ENCODE peak calls at places on chromosomes 16 and 17, in seven cellular contexts. One of them, this sample, is unnamed.

GRCh38 chr17:17897442-17897841 is 60.7 kb upstream of the SREBF1 start:
- DNase-seq in stimulated activated CD4-positive, alpha-beta T cell treated with anti-CD3 and anti-CD28 coated beads, Interleukin-1b, Interleukin-23, amount 100 ng/mL, for 24 hours: no peak
- DNase-seq in HTR-8/SVneo: no peak
- DNase-seq in AG04450: no peak
- DNase-seq in AG10803: no peak
- DNase-seq in hypothalamus: no peak
- DNase-seq in GM23248: no peak
- DNase-seq in this sample: no peak

GRCh38 chr16:54216268-54217187 is 70.1 kb downstream of the IRX3 start:
- DNase-seq in stimulated activated CD4-positive, alpha-beta T cell treated with anti-CD3 and anti-CD28 coated beads, Interleukin-1b, Interleukin-23, amount 100 ng/mL, for 24 hours: no peak
- DNase-seq in HTR-8/SVneo: no peak
- DNase-seq in AG04450: no peak
- DNase-seq in AG10803: peak
- DNase-seq in hypothalamus: no peak
- DNase-seq in GM23248: peak
- DNase-seq in this sample: no peak

GRCh38 chr16:21302454-21302853 is 24.4 kb upstream of the CRYM start:
- DNase-seq in stimulated activated CD4-positive, alpha-beta T cell treated with anti-CD3 and anti-CD28 coated beads, Interleukin-1b, Interleukin-23, amount 100 ng/mL, for 24 hours: no peak
- DNase-seq in HTR-8/SVneo: no peak
- DNase-seq in AG04450: no peak
- DNase-seq in AG10803: peak
- DNase-seq in hypothalamus: no peak
- DNase-seq in GM23248: peak
- DNase-seq in this sample: no peak

GRCh38 chr17:21209511-21210175 is 4.3 kb downstream of the TMEM11 start:
- DNase-seq in stimulated activated CD4-positive, alpha-beta T cell treated with anti-CD3 and anti-CD28 coated beads, Interleukin-1b, Interleukin-23, amount 100 ng/mL, for 24 hours: no peak
- DNase-seq in HTR-8/SVneo: no peak
- DNase-seq in AG04450: no peak
- DNase-seq in AG10803: peak
- DNase-seq in hypothalamus: no peak
- DNase-seq in GM23248: peak
- DNase-seq in this sample: no peak

GRCh38 chr16:35208001-35208935 is 1748.9 kb downstream of the TP53TG3F start:
- DNase-seq in stimulated activated CD4-positive, alpha-beta T cell treated with anti-CD3 and anti-CD28 coated beads, Interleukin-1b, Interleukin-23, amount 100 ng/mL, for 24 hours: no peak
- DNase-seq in HTR-8/SVneo: no peak
- DNase-seq in AG04450: no peak
- DNase-seq in AG10803: no peak
- DNase-seq in hypothalamus: no peak
- DNase-seq in GM23248: no peak
- DNase-seq in this sample: no peak

GRCh38 chr16:56931769-56932587 is at the start of gene HERPUD1:
- DNase-seq in stimulated activated CD4-positive, alpha-beta T cell treated with anti-CD3 and anti-CD28 coated beads, Interleukin-1b, Interleukin-23, amount 100 ng/mL, for 24 hours: peak
- DNase-seq in HTR-8/SVneo: peak
- DNase-seq in AG04450: peak
- DNase-seq in AG10803: peak
- DNase-seq in hypothalamus: peak
- DNase-seq in GM23248: peak
- DNase-seq in this sample: peak

GRCh38 chr17:63950940-63951907 is 19.1 kb upstream of the CD79B start:
- DNase-seq in stimulated activated CD4-positive, alpha-beta T cell treated with anti-CD3 and anti-CD28 coated beads, Interleukin-1b, Interleukin-23, amount 100 ng/mL, for 24 hours: no peak
- DNase-seq in HTR-8/SVneo: no peak
- DNase-seq in AG04450: no peak
- DNase-seq in AG10803: no peak
- DNase-seq in hypothalamus: peak
- DNase-seq in GM23248: no peak
- DNase-seq in this sample: peak

GRCh38 chr17:83061586-83061985 is 17.8 kb upstream of the METRNL start:
- DNase-seq in stimulated activated CD4-positive, alpha-beta T cell treated with anti-CD3 and anti-CD28 coated beads, Interleukin-1b, Interleukin-23, amount 100 ng/mL, for 24 hours: no peak
- DNase-seq in HTR-8/SVneo: no peak
- DNase-seq in AG04450: no peak
- DNase-seq in AG10803: no peak
- DNase-seq in hypothalamus: no peak
- DNase-seq in GM23248: no peak
- DNase-seq in this sample: no peak

GRCh38 chr17:17987901-17988300 is 15.2 kb downstream of the DRC3 start:
- DNase-seq in stimulated activated CD4-positive, alpha-beta T cell treated with anti-CD3 and anti-CD28 coated beads, Interleukin-1b, Interleukin-23, amount 100 ng/mL, for 24 hours: no peak
- DNase-seq in HTR-8/SVneo: no peak
- DNase-seq in AG04450: no peak
- DNase-seq in AG10803: no peak
- DNase-seq in hypothalamus: no peak
- DNase-seq in GM23248: no peak
- DNase-seq in this sample: no peak

GRCh38 chr17:68199837-68200688 is 47.8 kb upstream of the AMZ2 start:
- DNase-seq in stimulated activated CD4-positive, alpha-beta T cell treated with anti-CD3 and anti-CD28 coated beads, Interleukin-1b, Interleukin-23, amount 100 ng/mL, for 24 hours: no peak
- DNase-seq in HTR-8/SVneo: no peak
- DNase-seq in AG04450: no peak
- DNase-seq in AG10803: no peak
- DNase-seq in hypothalamus: no peak
- DNase-seq in GM23248: no peak
- DNase-seq in this sample: no peak

GRCh38 chr16:85129846-85130706 is 17.8 kb upstream of the CIBAR2 start:
- DNase-seq in stimulated activated CD4-positive, alpha-beta T cell treated with anti-CD3 and anti-CD28 coated beads, Interleukin-1b, Interleukin-23, amount 100 ng/mL, for 24 hours: no peak
- DNase-seq in HTR-8/SVneo: no peak
- DNase-seq in AG04450: no peak
- DNase-seq in AG10803: peak
- DNase-seq in hypothalamus: peak
- DNase-seq in GM23248: peak
- DNase-seq in this sample: no peak

GRCh38 chr16:57299009-57299718 is 14.7 kb upstream of the PLLP start:
- DNase-seq in stimulated activated CD4-positive, alpha-beta T cell treated with anti-CD3 and anti-CD28 coated beads, Interleukin-1b, Interleukin-23, amount 100 ng/mL, for 24 hours: peak
- DNase-seq in HTR-8/SVneo: peak
- DNase-seq in AG04450: peak
- DNase-seq in AG10803: no peak
- DNase-seq in hypothalamus: no peak
- DNase-seq in GM23248: peak
- DNase-seq in this sample: peak

GRCh38 chr16:28189237-28189636 is 22.5 kb downstream of the XPO6 start:
- DNase-seq in stimulated activated CD4-positive, alpha-beta T cell treated with anti-CD3 and anti-CD28 coated beads, Interleukin-1b, Interleukin-23, amount 100 ng/mL, for 24 hours: no peak
- DNase-seq in HTR-8/SVneo: no peak
- DNase-seq in AG04450: no peak
- DNase-seq in AG10803: no peak
- DNase-seq in hypothalamus: no peak
- DNase-seq in GM23248: peak
- DNase-seq in this sample: peak